ENCODE peak calls at places on chromosome 7, in eight cellular contexts. J is stomach, S is A549, T is ovary, F is HepG2, Z is SK-N-SH, I is suprapubic skin, E is H1. C is an unnamed sample. For H3K4me1, the result is how much of the 10 kb centered on the place peaks cover.

GRCh38 chr7:36279251-36279925 is 110.3 kb upstream of the ANLN start:
- DNase-seq in Z (no peak), I (no peak), S (no peak), J (no peak), E (no peak), T (no peak), F (no peak), C (no peak)

GRCh38 chr7:24283900-24284698 is at the start of gene NPY:
- DNase-seq in T (no peak), J (no peak), F (no peak), E (no peak), I (no peak), S (no peak), Z (peak), C (no peak)

GRCh38 chr7:139893999-139894398 is 64.9 kb downstream of the TBXAS1 start:
- DNase-seq in F (no peak), Z (no peak), J (no peak), S (no peak), I (no peak), E (no peak), T (no peak), C (no peak)

GRCh38 chr7:2018786-2019692 is 213.7 kb downstream of the MAD1L1 start:
- DNase-seq in T (no peak), I (peak), S (no peak), E (no peak), F (no peak), J (no peak), Z (peak), C (peak)

GRCh38 chr7:159105845-159106614 is 38.6 kb downstream of the VIPR2 start:
- DNase-seq in Z (no peak), S (no peak), J (no peak), E (no peak), F (no peak), I (peak), T (no peak), C (no peak)

GRCh38 chr7:21076579-21076978 is 289.9 kb upstream of the SP8 start:
- DNase-seq in J (no peak), Z (no peak), S (no peak), I (no peak), F (no peak), E (no peak), T (no peak), C (no peak)

GRCh38 chr7:945556-946255 is 8.8 kb downstream of the ADAP1 start:
- DNase-seq in J (peak), T (no peak), F (no peak), S (no peak), E (peak), I (peak), Z (no peak), C (no peak)

GRCh38 chr7:139602143-139602722 is 78.7 kb downstream of the CLEC2L start:
- DNase-seq in T (no peak), S (peak), J (no peak), I (no peak), E (no peak), F (peak), Z (peak), C (no peak)

GRCh38 chr7:157003445-157004049 is 6.9 kb downstream of the MNX1 start:
- DNase-seq in I (no peak), T (no peak), E (no peak), Z (peak), J (no peak), F (no peak), S (no peak), C (no peak)

GRCh38 chr7:42925630-42926029 is 6.3 kb downstream of the PSMA2 start:
- DNase-seq in J (no peak), Z (no peak), S (no peak), F (no peak), I (no peak), E (no peak), T (no peak), C (no peak)

GRCh38 chr7:137609500-137609899 is 237.3 kb downstream of the DGKI start:
- DNase-seq in S (no peak), E (no peak), Z (no peak), J (no peak), T (no peak), I (no peak), F (no peak), C (no peak)

GRCh38 chr7:142939226-142939910 is at the start of gene LLCFC1:
- DNase-seq in E (peak), T (no peak), S (peak), Z (peak), I (no peak), J (peak), F (peak), C (no peak)

GRCh38 chr7:33719059-33719581 is 186.2 kb upstream of the BMPER start:
- DNase-seq in E (no peak), Z (no peak), S (no peak), F (no peak), J (no peak), I (no peak), T (no peak), C (peak)

GRCh38 chr7:149771199-149771636 is 2.2 kb downstream of the ZNF467 start:
- DNase-seq in S (no peak), T (no peak), Z (no peak), J (peak), E (no peak), I (no peak), F (no peak), C (peak)

GRCh38 chr7:111266613-111267012 is 175.7 kb downstream of the LRRN3 start:
- DNase-seq in F (peak), T (no peak), S (peak), I (no peak), Z (no peak), E (no peak), J (no peak), C (no peak)

GRCh38 chr7:151251328-151251925 is 2.9 kb upstream of the SMARCD3 start:
- DNase-seq in S (peak), I (peak), J (peak), Z (peak), T (peak), F (no peak), E (no peak), C (no peak)

GRCh38 chr7:42311195-42311594 is 74.2 kb upstream of the GLI3 start:
- DNase-seq in E (no peak), I (no peak), S (no peak), T (no peak), Z (no peak), J (no peak), F (no peak), C (no peak)

GRCh38 chr7:55569797-55570196 is 2.5 kb downstream of the VOPP1 start:
- DNase-seq in F (no peak), I (no peak), J (no peak), Z (no peak), E (no peak), T (no peak), S (no peak), C (no peak)

GRCh38 chr7:20158684-20159083 is 58.5 kb downstream of the MACC1 start:
- DNase-seq in Z (no peak), S (no peak), T (no peak), F (peak), E (no peak), I (no peak), J (no peak), C (no peak)

GRCh38 chr7:80129785-80130184 is 4.8 kb upstream of the GNAI1 start:
- DNase-seq in Z (no peak), J (no peak), T (no peak), F (no peak), I (no peak), S (no peak), E (no peak), C (no peak)

GRCh38 chr7:5507026-5507425 is 83.4 kb upstream of the TNRC18 start:
- DNase-seq in E (no peak), F (no peak), I (no peak), J (no peak), S (no peak), T (no peak), Z (peak), C (no peak)

GRCh38 chr7:140005754-140006503 is 56.8 kb downstream of the PARP12 start:
- DNase-seq in J (no peak), E (peak), I (no peak), Z (no peak), F (peak), T (no peak), S (peak), C (no peak)

GRCh38 chr7:134901389-134902020 is 84.8 kb upstream of the AGBL3 start:
- DNase-seq in I (no peak), Z (no peak), S (peak), J (no peak), E (no peak), T (no peak), F (peak), C (no peak)
- H3K4me1 ChIP-seq in I (under half), Z (under half), S (half or more), J (half or more), E (under half), T (under half), F (half or more), C (half or more)

GRCh38 chr7:38660427-38661099 is 29.4 kb upstream of the AMPH start:
- DNase-seq in F (peak), T (no peak), S (peak), E (no peak), Z (peak), J (no peak), I (no peak), C (no peak)
- TF ChIP-seq EP300 in F (no peak), T (no peak), S (no peak), E (no peak), Z (no peak), J (no peak), I (no peak), C (no peak)

GRCh38 chr7:101218236-101219130 is 518 bp downstream of the ZNHIT1 start:
- DNase-seq in F (no peak), E (no peak), I (no peak), T (no peak), J (no peak), Z (no peak), S (no peak), C (no peak)
- H3K4me3 ChIP-seq in F (peak), E (peak), I (peak), T (peak), J (peak), Z (peak), S (peak), C (peak)

DNA sequence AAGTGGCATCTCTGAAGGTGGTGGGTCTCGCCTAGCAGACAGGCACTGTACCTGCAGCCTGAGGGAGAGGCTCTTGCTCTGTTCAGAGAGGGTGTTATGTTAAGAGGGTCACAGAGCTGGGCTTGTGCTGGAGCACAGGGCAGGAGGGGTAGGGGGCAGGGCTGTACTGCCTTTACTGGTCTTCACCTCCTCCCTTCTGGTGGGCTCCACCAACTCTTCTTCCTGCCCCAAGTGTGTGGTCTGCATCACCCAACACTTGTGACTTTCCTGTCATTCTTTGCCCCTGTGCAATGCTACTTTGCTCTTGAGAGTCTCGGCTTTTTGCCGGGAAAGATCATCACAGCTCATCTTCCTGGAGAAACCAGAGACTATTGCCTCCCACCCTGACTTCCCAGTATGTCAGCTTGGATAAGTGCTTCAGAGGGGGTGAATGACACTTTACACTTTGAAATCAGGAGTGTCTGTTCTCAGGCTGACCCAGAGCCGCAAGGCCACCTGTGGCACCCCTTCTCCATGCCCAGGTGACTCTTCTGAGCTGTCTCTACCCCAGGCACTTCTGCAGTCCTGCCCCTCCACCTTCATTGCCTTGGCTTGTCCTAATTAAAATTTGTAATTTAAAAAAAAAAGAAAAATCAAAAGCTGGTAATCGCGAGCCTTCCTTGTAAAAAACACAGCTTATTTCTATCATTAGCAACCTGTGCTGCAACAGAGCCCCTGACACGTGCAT is 38.4 kb upstream of the IKZF1 start:
- DNase-seq in J (no peak), T (no peak), F (no peak), I (no peak), Z (no peak), S (no peak), E (no peak), C (no peak)
- H3K4me1 ChIP-seq in J (under half), T (under half), F (under half), I (under half), Z (under half), S (under half), E (under half), C (under half)

DNA sequence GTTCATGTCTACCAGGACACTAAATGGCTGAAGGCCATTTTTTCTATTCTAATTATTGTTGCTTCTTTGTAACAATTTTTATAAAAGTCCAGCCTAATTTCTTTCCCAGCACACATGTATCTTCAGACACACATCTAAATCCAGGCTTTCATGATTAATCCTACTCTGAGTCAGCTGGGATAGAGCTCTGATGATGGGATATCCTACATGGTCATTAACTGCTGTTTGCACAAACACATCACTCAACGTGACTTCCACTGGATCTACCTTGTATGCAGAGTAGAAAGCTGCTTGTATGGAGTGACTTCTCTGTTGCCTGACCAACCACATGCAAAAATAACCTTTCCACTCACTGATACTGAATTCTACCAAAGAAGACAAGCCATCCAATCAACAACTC is 260.9 kb downstream of the AHR start:
- DNase-seq in E (no peak), T (no peak), Z (no peak), F (no peak), S (peak), J (no peak), I (no peak), C (no peak)
- TF ChIP-seq EP300 in E (no peak), T (no peak), Z (no peak), F (no peak), S (no peak), J (no peak), I (no peak), C (no peak)

GRCh38 chr7:45036801-45037200 is 36.8 kb downstream of the CCM2 start:
- DNase-seq in S (no peak), J (no peak), I (no peak), T (no peak), E (no peak), Z (no peak), F (no peak), C (no peak)

GRCh38 chr7:45035371-45035770 is 35.4 kb downstream of the CCM2 start:
- DNase-seq in J (no peak), E (no peak), T (no peak), F (no peak), Z (no peak), S (no peak), I (no peak), C (no peak)

GRCh38 chr7:45037876-45038275 is 37.9 kb downstream of the CCM2 start:
- DNase-seq in T (no peak), I (no peak), J (no peak), Z (no peak), E (no peak), F (no peak), S (no peak), C (no peak)

GRCh38 chr7:45035909-45036308 is 35.9 kb downstream of the CCM2 start:
- DNase-seq in J (no peak), F (no peak), Z (no peak), I (no peak), E (no peak), S (no peak), T (no peak), C (no peak)

DNA sequence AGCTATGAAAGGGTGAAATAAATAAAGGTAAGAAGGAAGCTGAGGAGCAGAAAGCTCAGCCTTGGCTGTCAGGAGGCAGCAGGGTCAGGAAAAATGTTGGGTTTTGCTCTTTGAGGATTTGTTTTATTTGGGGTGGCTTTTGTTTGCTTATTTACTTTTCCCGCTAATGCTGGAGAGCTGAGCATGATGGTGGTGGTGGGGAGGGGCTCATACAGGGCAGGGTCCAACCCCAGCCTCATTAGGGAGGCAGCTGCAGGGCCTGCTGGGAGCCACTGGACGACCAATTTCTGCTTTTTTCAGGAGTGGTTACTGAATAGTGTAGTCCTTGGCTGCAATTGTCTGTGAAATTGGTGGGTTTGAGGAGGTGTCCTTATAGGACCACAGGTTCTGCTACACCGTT is 36.3 kb downstream of the CCM2 start:
- DNase-seq in I (no peak), S (no peak), J (no peak), F (peak), Z (no peak), E (no peak), T (no peak), C (no peak)
- H3K4me3 ChIP-seq in I (no peak), S (no peak), J (no peak), F (peak), Z (no peak), E (no peak), T (no peak), C (no peak)

C was measured in tibial nerve.